ENCODE peak calls at places on chromosome 1, in four cellular contexts. Z is ELR; P is ELF-1; W is activated naive CD8-positive, alpha-beta T cell treated with anti-CD3 and anti-CD28 coated beads, Interleukin-2, amount 50 U/mL, for 24 hours. K is an unnamed sample.

GRCh38 chr1:194076646-194077045 is 890.2 kb upstream of the B3GALT2 start:
- DNase-seq in W (no peak), Z (peak; percentile 46), P (no peak), K (no peak)

GRCh38 chr1:111538343-111539035 is 35.1 kb upstream of the ADORA3 start:
- DNase-seq in P (no peak), W (peak; percentile 16), Z (peak; percentile 69), K (no peak)

GRCh38 chr1:30475201-30475600 is 248.2 kb downstream of the MATN1 start:
- DNase-seq in Z (no peak), P (no peak), W (no peak), K (no peak)

GRCh38 chr1:40210514-40211204 is 37.1 kb upstream of the TMCO2 start:
- DNase-seq in P (no peak), Z (no peak), W (no peak), K (no peak)

GRCh38 chr1:232486006-232486405 is 143.9 kb downstream of the SIPA1L2 start:
- DNase-seq in Z (peak; percentile 24), W (no peak), P (no peak), K (no peak)

GRCh38 chr1:43835141-43836021 is 98.2 kb upstream of the ARTN start:
- DNase-seq in W (peak; percentile 18), P (peak; percentile 36), Z (peak; percentile 97), K (peak; percentile 54)

GRCh38 chr1:47351305-47351704 is 17.7 kb downstream of the CMPK1 start:
- DNase-seq in P (no peak), Z (peak; percentile 56), W (no peak), K (no peak)

GRCh38 chr1:202349263-202349928 is 897 bp downstream of the PPP1R12B start:
- DNase-seq in P (no peak), W (no peak), Z (peak; percentile 79), K (no peak)

GRCh38 chr1:62508187-62508758 is 71.4 kb downstream of the USP1 start:
- DNase-seq in P (no peak), W (no peak), Z (peak; percentile 61), K (no peak)

GRCh38 chr1:104056786-104057185 is 307.1 kb downstream of the AMY1C start:
- DNase-seq in W (no peak), P (no peak), Z (no peak), K (peak; percentile 30)

GRCh38 chr1:94463765-94464330 is 45.7 kb downstream of the ABCD3 start:
- DNase-seq in P (peak; percentile 26), W (no peak), Z (peak; percentile 61), K (no peak)

GRCh38 chr1:231160851-231161710 is 777 bp upstream of the TRIM67 start:
- DNase-seq in W (no peak), P (peak; percentile 23), Z (no peak), K (no peak)

GRCh38 chr1:247121382-247121781 is 17.2 kb upstream of the ZNF669 start:
- DNase-seq in Z (no peak), P (no peak), W (no peak), K (peak; percentile 2)

GRCh38 chr1:31574749-31575372 is 1.5 kb upstream of the TINAGL1 start:
- DNase-seq in W (no peak), Z (peak; percentile 60), P (no peak), K (no peak)

GRCh38 chr1:109091196-109092193 is 931 bp downstream of the TMEM167B start:
- DNase-seq in Z (peak; percentile 75), W (peak; percentile 33), P (no peak), K (no peak)

GRCh38 chr1:7257225-7257624 is 472.0 kb downstream of the CAMTA1 start:
- DNase-seq in W (no peak), Z (no peak), P (no peak), K (no peak)